ENCODE peak calls at places on chromosomes 4 and X, in six cellular contexts. One of them, this sample, is unnamed.

GRCh38 chr4:75037253-75037652 is 104.3 kb downstream of the PARM1 start:
- DNase-seq in fibroblast of mammary gland: no peak
- DNase-seq in cardiac muscle cell: no peak
- DNase-seq in fibroblast of the aortic adventitia: no peak
- DNase-seq in stomach: no peak
- DNase-seq in AG09309: no peak
- DNase-seq in this sample: no peak

GRCh38 chrX:117751155-117751554 is 365.5 kb downstream of the KLHL13 start:
- DNase-seq in fibroblast of mammary gland: no peak
- DNase-seq in AG09309: no peak
- DNase-seq in cardiac muscle cell: no peak
- DNase-seq in stomach: no peak
- DNase-seq in fibroblast of the aortic adventitia: no peak
- DNase-seq in this sample: no peak

GRCh38 chr4:114040319-114041116 is 61.1 kb upstream of the ARSJ start:
- DNase-seq in AG09309: no peak
- DNase-seq in stomach: no peak
- DNase-seq in cardiac muscle cell: no peak
- DNase-seq in fibroblast of the aortic adventitia: no peak
- DNase-seq in fibroblast of mammary gland: no peak
- DNase-seq in this sample: no peak

GRCh38 chr4:1506956-1507721 is 100.9 kb upstream of the NKX1-1 start:
- DNase-seq in stomach: no peak
- DNase-seq in AG09309: no peak
- DNase-seq in fibroblast of mammary gland: no peak
- DNase-seq in fibroblast of the aortic adventitia: no peak
- DNase-seq in cardiac muscle cell: no peak
- DNase-seq in this sample: peak; percentile 68

GRCh38 chrX:78303086-78303485 is 24.3 kb downstream of the CYSLTR1 start:
- DNase-seq in cardiac muscle cell: no peak
- DNase-seq in AG09309: no peak
- DNase-seq in fibroblast of the aortic adventitia: no peak
- DNase-seq in stomach: no peak
- DNase-seq in fibroblast of mammary gland: no peak
- DNase-seq in this sample: no peak

GRCh38 chr4:158778712-158779111 is 9.9 kb downstream of the FNIP2 start:
- DNase-seq in AG09309: no peak
- DNase-seq in fibroblast of mammary gland: no peak
- DNase-seq in cardiac muscle cell: no peak
- DNase-seq in fibroblast of the aortic adventitia: no peak
- DNase-seq in stomach: peak; percentile 71
- DNase-seq in this sample: no peak

GRCh38 chr4:124890522-124890921 is 178.0 kb upstream of the ANKRD50 start:
- DNase-seq in AG09309: no peak
- DNase-seq in fibroblast of mammary gland: peak; percentile 61
- DNase-seq in cardiac muscle cell: no peak
- DNase-seq in stomach: no peak
- DNase-seq in fibroblast of the aortic adventitia: peak; percentile 39
- DNase-seq in this sample: no peak

GRCh38 chr4:168923526-168924194 is 86.4 kb downstream of the CBR4 start:
- DNase-seq in fibroblast of mammary gland: peak; percentile 86
- DNase-seq in AG09309: peak; percentile 46
- DNase-seq in stomach: peak; percentile 55
- DNase-seq in fibroblast of the aortic adventitia: peak; percentile 86
- DNase-seq in cardiac muscle cell: peak; percentile 75
- DNase-seq in this sample: no peak

GRCh38 chrX:24306430-24306829 is 7.4 kb downstream of the SUPT20HL2 start:
- DNase-seq in stomach: no peak
- DNase-seq in cardiac muscle cell: peak; percentile 11
- DNase-seq in fibroblast of mammary gland: no peak
- DNase-seq in AG09309: no peak
- DNase-seq in fibroblast of the aortic adventitia: no peak
- DNase-seq in this sample: no peak

GRCh38 chr4:84529169-84529751 is 30.2 kb upstream of the NKX6-1 start:
- DNase-seq in cardiac muscle cell: peak; percentile 57
- DNase-seq in fibroblast of mammary gland: peak; percentile 38
- DNase-seq in stomach: no peak
- DNase-seq in AG09309: no peak
- DNase-seq in fibroblast of the aortic adventitia: peak; percentile 44
- DNase-seq in this sample: no peak

GRCh38 chrX:68462653-68463052 is 29.4 kb upstream of the OPHN1 start:
- DNase-seq in stomach: no peak
- DNase-seq in fibroblast of mammary gland: peak; percentile 62
- DNase-seq in cardiac muscle cell: peak; percentile 29
- DNase-seq in AG09309: no peak
- DNase-seq in fibroblast of the aortic adventitia: peak; percentile 53
- DNase-seq in this sample: no peak

GRCh38 chrX:151981129-151981528 is 6.7 kb upstream of the GABRE start:
- DNase-seq in AG09309: peak; percentile 45
- DNase-seq in fibroblast of mammary gland: peak; percentile 81
- DNase-seq in fibroblast of the aortic adventitia: peak; percentile 68
- DNase-seq in stomach: no peak
- DNase-seq in cardiac muscle cell: no peak
- DNase-seq in this sample: no peak

GRCh38 chr4:8768357-8768999 is 103.2 kb downstream of the HMX1 start:
- DNase-seq in cardiac muscle cell: no peak
- DNase-seq in fibroblast of the aortic adventitia: no peak
- DNase-seq in AG09309: no peak
- DNase-seq in stomach: no peak
- DNase-seq in fibroblast of mammary gland: no peak
- DNase-seq in this sample: no peak

GRCh38 chrX:103847174-103847870 is 15.3 kb upstream of the RAB9B start:
- DNase-seq in stomach: no peak
- DNase-seq in AG09309: no peak
- DNase-seq in fibroblast of mammary gland: peak; percentile 53
- DNase-seq in cardiac muscle cell: no peak
- DNase-seq in fibroblast of the aortic adventitia: peak; percentile 28
- DNase-seq in this sample: no peak

GRCh38 chrX:71547339-71547738 is 14.4 kb downstream of the OGT start:
- DNase-seq in stomach: no peak
- DNase-seq in fibroblast of mammary gland: no peak
- DNase-seq in cardiac muscle cell: no peak
- DNase-seq in fibroblast of the aortic adventitia: no peak
- DNase-seq in AG09309: no peak
- DNase-seq in this sample: no peak
- TF ChIP-seq CTCF in stomach: no peak
- TF ChIP-seq CTCF in fibroblast of mammary gland: no peak
- TF ChIP-seq CTCF in cardiac muscle cell: no peak
- TF ChIP-seq CTCF in fibroblast of the aortic adventitia: no peak
- TF ChIP-seq CTCF in AG09309: no peak
- TF ChIP-seq CTCF in this sample: no peak

DNA sequence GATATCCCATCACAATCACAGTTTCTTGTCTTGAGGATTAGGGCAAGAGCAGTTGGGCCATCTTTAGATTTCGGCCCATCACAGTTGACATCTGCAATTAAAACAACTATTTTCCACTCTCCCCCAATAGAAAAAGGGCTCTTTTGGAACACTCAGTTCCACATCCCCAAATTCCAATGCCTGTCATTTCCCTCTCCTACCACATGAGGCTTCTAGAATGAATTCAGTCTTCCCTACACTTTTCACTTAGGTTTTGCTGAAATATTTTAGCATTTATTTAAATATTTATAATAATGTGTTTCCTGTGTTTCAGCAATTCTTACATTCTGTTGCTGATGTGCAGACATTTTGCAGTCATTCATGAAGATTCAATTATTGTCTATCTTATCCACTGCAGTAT is 118.4 kb downstream of the COX18 start:
- DNase-seq in fibroblast of mammary gland: no peak
- DNase-seq in stomach: no peak
- DNase-seq in cardiac muscle cell: no peak
- DNase-seq in fibroblast of the aortic adventitia: peak; percentile 19
- DNase-seq in AG09309: no peak
- DNase-seq in this sample: no peak
- TF ChIP-seq CTCF in fibroblast of mammary gland: peak; percentile 27
- TF ChIP-seq CTCF in stomach: no peak
- TF ChIP-seq CTCF in cardiac muscle cell: peak; percentile 27
- TF ChIP-seq CTCF in fibroblast of the aortic adventitia: peak; percentile 64
- TF ChIP-seq CTCF in AG09309: peak; percentile 28
- TF ChIP-seq CTCF in this sample: peak; percentile 33

GRCh38 chrX:98956014-98956413 is 1454.1 kb downstream of the PCDH19 start:
- DNase-seq in fibroblast of mammary gland: no peak
- DNase-seq in AG09309: no peak
- DNase-seq in cardiac muscle cell: no peak
- DNase-seq in fibroblast of the aortic adventitia: no peak
- DNase-seq in stomach: no peak
- DNase-seq in this sample: no peak
- TF ChIP-seq CTCF in fibroblast of mammary gland: no peak
- TF ChIP-seq CTCF in AG09309: no peak
- TF ChIP-seq CTCF in cardiac muscle cell: no peak
- TF ChIP-seq CTCF in fibroblast of the aortic adventitia: no peak
- TF ChIP-seq CTCF in stomach: no peak
- TF ChIP-seq CTCF in this sample: no peak

GRCh38 chr4:77819836-77820679 is 890 bp upstream of the CNOT6L start:
- DNase-seq in cardiac muscle cell: peak; percentile 93
- DNase-seq in AG09309: no peak
- DNase-seq in stomach: peak; percentile 95
- DNase-seq in fibroblast of mammary gland: peak; percentile 75
- DNase-seq in fibroblast of the aortic adventitia: peak; percentile 74
- DNase-seq in this sample: peak; percentile 94
- TF ChIP-seq CTCF in cardiac muscle cell: no peak
- TF ChIP-seq CTCF in AG09309: no peak
- TF ChIP-seq CTCF in stomach: no peak
- TF ChIP-seq CTCF in fibroblast of mammary gland: no peak
- TF ChIP-seq CTCF in fibroblast of the aortic adventitia: no peak
- TF ChIP-seq CTCF in this sample: no peak

DNA sequence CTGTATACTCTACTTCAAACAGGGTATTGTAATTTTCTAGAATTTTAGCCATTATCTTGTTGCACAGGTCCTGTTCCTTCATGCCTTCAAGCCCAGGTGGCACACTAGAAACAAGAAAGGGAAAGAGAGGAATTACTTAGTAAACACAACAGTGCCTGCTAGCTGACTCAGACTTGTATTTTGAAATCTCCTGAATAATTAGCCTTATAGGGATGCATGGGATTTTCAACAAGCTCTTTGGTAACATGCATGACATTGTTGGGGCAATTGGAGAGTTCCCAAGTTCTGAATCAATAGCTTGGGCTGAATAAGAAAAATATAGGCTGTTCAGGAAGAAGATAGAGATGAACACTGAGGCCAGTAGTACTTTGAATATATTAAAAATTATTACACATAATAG is 118.8 kb downstream of the FAM13A start:
- DNase-seq in AG09309: peak; percentile 80
- DNase-seq in stomach: no peak
- DNase-seq in fibroblast of the aortic adventitia: peak; percentile 94
- DNase-seq in cardiac muscle cell: no peak
- DNase-seq in fibroblast of mammary gland: peak; percentile 96
- DNase-seq in this sample: no peak
- TF ChIP-seq CTCF in AG09309: no peak
- TF ChIP-seq CTCF in stomach: no peak
- TF ChIP-seq CTCF in fibroblast of the aortic adventitia: no peak
- TF ChIP-seq CTCF in cardiac muscle cell: no peak
- TF ChIP-seq CTCF in fibroblast of mammary gland: no peak
- TF ChIP-seq CTCF in this sample: no peak

GRCh38 chrX:29042341-29042740 is 455.1 kb downstream of the IL1RAPL1 start:
- DNase-seq in stomach: no peak
- DNase-seq in fibroblast of the aortic adventitia: no peak
- DNase-seq in fibroblast of mammary gland: no peak
- DNase-seq in AG09309: no peak
- DNase-seq in cardiac muscle cell: no peak
- DNase-seq in this sample: no peak

GRCh38 chrX:29039501-29039900 is 452.3 kb downstream of the IL1RAPL1 start:
- DNase-seq in cardiac muscle cell: no peak
- DNase-seq in AG09309: no peak
- DNase-seq in fibroblast of mammary gland: no peak
- DNase-seq in fibroblast of the aortic adventitia: no peak
- DNase-seq in stomach: no peak
- DNase-seq in this sample: no peak

GRCh38 chrX:29043751-29044150 is 456.5 kb downstream of the IL1RAPL1 start:
- DNase-seq in fibroblast of the aortic adventitia: no peak
- DNase-seq in AG09309: no peak
- DNase-seq in cardiac muscle cell: no peak
- DNase-seq in fibroblast of mammary gland: no peak
- DNase-seq in stomach: no peak
- DNase-seq in this sample: no peak

GRCh38 chrX:29040160-29040559 is 452.9 kb downstream of the IL1RAPL1 start:
- DNase-seq in stomach: no peak
- DNase-seq in AG09309: no peak
- DNase-seq in fibroblast of the aortic adventitia: no peak
- DNase-seq in cardiac muscle cell: no peak
- DNase-seq in fibroblast of mammary gland: no peak
- DNase-seq in this sample: no peak

GRCh38 chrX:29044802-29045201 is 457.6 kb downstream of the IL1RAPL1 start:
- DNase-seq in stomach: no peak
- DNase-seq in fibroblast of mammary gland: peak; percentile 1
- DNase-seq in AG09309: no peak
- DNase-seq in cardiac muscle cell: no peak
- DNase-seq in fibroblast of the aortic adventitia: peak; percentile 40
- DNase-seq in this sample: no peak
- TF ChIP-seq CTCF in stomach: no peak
- TF ChIP-seq CTCF in fibroblast of mammary gland: peak; percentile 7
- TF ChIP-seq CTCF in AG09309: no peak
- TF ChIP-seq CTCF in cardiac muscle cell: peak; percentile 30
- TF ChIP-seq CTCF in fibroblast of the aortic adventitia: peak; percentile 39
- TF ChIP-seq CTCF in this sample: no peak

GRCh38 chr4:185730849-185731608 is 81.0 kb downstream of the SORBS2 start:
- DNase-seq in AG09309: no peak
- DNase-seq in fibroblast of the aortic adventitia: peak; percentile 78
- DNase-seq in cardiac muscle cell: no peak
- DNase-seq in fibroblast of mammary gland: peak; percentile 51
- DNase-seq in stomach: no peak
- DNase-seq in this sample: no peak
- TF ChIP-seq CTCF in AG09309: no peak
- TF ChIP-seq CTCF in fibroblast of the aortic adventitia: peak; percentile 36
- TF ChIP-seq CTCF in cardiac muscle cell: no peak
- TF ChIP-seq CTCF in fibroblast of mammary gland: no peak
- TF ChIP-seq CTCF in stomach: no peak
- TF ChIP-seq CTCF in this sample: peak; percentile 27

GRCh38 chr4:98786866-98787265 is 128.5 kb upstream of the TSPAN5 start:
- DNase-seq in fibroblast of mammary gland: peak; percentile 11
- DNase-seq in cardiac muscle cell: peak; percentile 6
- DNase-seq in stomach: no peak
- DNase-seq in fibroblast of the aortic adventitia: peak; percentile 15
- DNase-seq in AG09309: no peak
- DNase-seq in this sample: no peak
- TF ChIP-seq CTCF in fibroblast of mammary gland: peak; percentile 26
- TF ChIP-seq CTCF in cardiac muscle cell: peak; percentile 27
- TF ChIP-seq CTCF in stomach: peak; percentile 6
- TF ChIP-seq CTCF in fibroblast of the aortic adventitia: peak; percentile 34
- TF ChIP-seq CTCF in AG09309: peak; percentile 28
- TF ChIP-seq CTCF in this sample: peak; percentile 28

This sample was measured in osteocyte.